ENCODE peak calls at places on chromosomes 2 and 18, in seven cellular contexts. E, F, C, M, Q, H and B are unnamed samples.
A peak's percentile ranks its signal among the peaks of the same experiment; 100 is the strongest.

GRCh38 chr2:227783404-227784138 is 30.1 kb upstream of the CCL20 start:
- DNase-seq in E (no peak), F (no peak), C (no peak), M (no peak), Q (no peak), H (no peak), B (no peak)

GRCh38 chr2:241871538-241872312 is 2.2 kb downstream of the RTP5 start:
- DNase-seq in E (no peak), F (no peak), C (no peak), M (no peak), Q (no peak), H (no peak), B (no peak)

GRCh38 chr2:133718688-133719201 is 150.5 kb upstream of the NCKAP5 start:
- DNase-seq in E (peak; percentile 98), F (no peak), C (peak; percentile 13), M (peak; percentile 28), Q (peak; percentile 88), H (no peak), B (no peak)

GRCh38 chr2:119823734-119824334 is 64.1 kb downstream of the PTPN4 start:
- DNase-seq in E (peak; percentile 46), F (peak; percentile 33), C (peak; percentile 53), M (peak; percentile 53), Q (peak; percentile 59), H (no peak), B (no peak)

GRCh38 chr2:54306561-54306960 is 50.5 kb upstream of the TSPYL6 start:
- DNase-seq in E (peak; percentile 88), F (no peak), C (no peak), M (peak; percentile 77), Q (peak; percentile 64), H (no peak), B (no peak)

GRCh38 chr2:74300506-74300905 is 42.7 kb downstream of the SLC4A5 start:
- DNase-seq in E (no peak), F (no peak), C (no peak), M (no peak), Q (no peak), H (no peak), B (no peak)

GRCh38 chr18:44715245-44715644 is 34.6 kb downstream of the SETBP1 start:
- DNase-seq in E (peak; percentile 85), F (peak; percentile 32), C (no peak), M (peak; percentile 71), Q (no peak), H (no peak), B (no peak)

GRCh38 chr2:173749315-173749714 is 215.9 kb downstream of the SP3 start:
- DNase-seq in E (peak; percentile 39), F (no peak), C (peak; percentile 53), M (peak; percentile 27), Q (peak; percentile 54), H (no peak), B (no peak)

GRCh38 chr2:23509593-23510295 is 124.8 kb downstream of the KLHL29 start:
- DNase-seq in E (no peak), F (no peak), C (no peak), M (no peak), Q (no peak), H (no peak), B (no peak)

GRCh38 chr2:232897971-232898408 is 27.9 kb downstream of the SNORC start:
- DNase-seq in E (no peak), F (no peak), C (no peak), M (no peak), Q (no peak), H (no peak), B (no peak)

GRCh38 chr18:27413495-27414401 is 228.6 kb upstream of the CHST9 start:
- DNase-seq in E (peak; percentile 89), F (peak; percentile 38), C (no peak), M (peak; percentile 83), Q (no peak), H (no peak), B (no peak)

GRCh38 chr2:239879423-239880084 is 145.6 kb downstream of the NDUFA10 start:
- DNase-seq in E (no peak), F (no peak), C (no peak), M (no peak), Q (no peak), H (peak; percentile 9), B (peak; percentile 45)

GRCh38 chr2:172427990-172428840 is 829 bp downstream of the ITGA6 start:
- DNase-seq in E (peak; percentile 18), F (peak; percentile 68), C (peak; percentile 57), M (no peak), Q (no peak), H (peak; percentile 39), B (no peak)

GRCh38 chr18:61823595-61823994 is 69.2 kb downstream of the RNF152 start:
- DNase-seq in E (no peak), F (no peak), C (no peak), M (no peak), Q (no peak), H (no peak), B (no peak)

GRCh38 chr2:181780159-181781081 is 100.1 kb upstream of the NEUROD1 start:
- DNase-seq in E (peak; percentile 56), F (peak; percentile 13), C (peak; percentile 59), M (peak; percentile 39), Q (peak; percentile 54), H (no peak), B (no peak)

GRCh38 chr18:34913837-34914755 is 127.1 kb upstream of the MAPRE2 start:
- DNase-seq in E (peak; percentile 36), F (no peak), C (peak; percentile 82), M (peak; percentile 10), Q (peak; percentile 72), H (no peak), B (no peak)

GRCh38 chr2:187299122-187299906 is 148.7 kb downstream of the CALCRL start:
- DNase-seq in E (peak; percentile 12), F (no peak), C (peak; percentile 5), M (peak; percentile 24), Q (no peak), H (no peak), B (no peak)

GRCh38 chr2:88764850-88765153 is 73.3 kb downstream of the RPIA start:
- DNase-seq in E (no peak), F (no peak), C (no peak), M (no peak), Q (no peak), H (no peak), B (no peak)

GRCh38 chr18:50707841-50708240 is 112.0 kb downstream of the MRO start:
- DNase-seq in E (no peak), F (peak; percentile 37), C (no peak), M (peak; percentile 37), Q (peak; percentile 14), H (peak; percentile 24), B (no peak)

DNA sequence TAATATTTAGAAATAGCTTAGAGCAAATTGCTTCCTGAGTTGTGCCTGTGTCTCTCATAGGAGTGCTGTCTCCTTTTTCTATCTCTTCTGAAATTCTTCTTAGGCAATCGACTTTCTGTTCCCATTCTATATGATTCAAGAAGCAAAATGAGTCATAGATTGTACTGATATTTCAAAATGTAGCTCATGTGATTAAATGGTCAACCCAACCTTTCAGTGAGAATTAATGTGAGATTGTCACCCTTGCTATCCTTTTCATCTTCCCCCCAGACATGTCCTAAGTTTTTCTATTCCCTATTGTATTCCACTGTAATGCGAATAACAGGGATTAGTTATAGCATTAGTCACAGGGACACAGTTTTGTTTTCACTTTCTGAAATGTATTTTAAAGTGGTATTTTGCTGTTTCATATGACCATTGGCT is 413.6 kb downstream of the THSD7B start:
- DNase-seq in E (peak; percentile 52), F (no peak), C (no peak), M (peak; percentile 84), Q (no peak), H (no peak), B (no peak)
- H3K4me3 ChIP-seq in E (no peak overlapping the region), F (no peak overlapping the region), C (no peak overlapping the region), M (no peak overlapping the region), Q (no peak overlapping the region), H (no peak overlapping the region), B (no peak overlapping the region)

GRCh38 chr18:57961411-57961810 is 82.6 kb upstream of the NEDD4L start:
- DNase-seq in E (no peak), F (no peak), C (no peak), M (no peak), Q (no peak), H (no peak), B (no peak)

GRCh38 chr18:57956495-57956894 is 87.5 kb upstream of the NEDD4L start:
- DNase-seq in E (no peak), F (no peak), C (no peak), M (no peak), Q (no peak), H (no peak), B (no peak)

GRCh38 chr18:57957210-57957609 is 86.8 kb upstream of the NEDD4L start:
- DNase-seq in E (no peak), F (no peak), C (no peak), M (no peak), Q (no peak), H (no peak), B (no peak)

GRCh38 chr18:57961876-57962505 is 82.0 kb upstream of the NEDD4L start:
- DNase-seq in E (peak; percentile 54), F (no peak), C (no peak), M (no peak), Q (no peak), H (no peak), B (no peak)

DNA sequence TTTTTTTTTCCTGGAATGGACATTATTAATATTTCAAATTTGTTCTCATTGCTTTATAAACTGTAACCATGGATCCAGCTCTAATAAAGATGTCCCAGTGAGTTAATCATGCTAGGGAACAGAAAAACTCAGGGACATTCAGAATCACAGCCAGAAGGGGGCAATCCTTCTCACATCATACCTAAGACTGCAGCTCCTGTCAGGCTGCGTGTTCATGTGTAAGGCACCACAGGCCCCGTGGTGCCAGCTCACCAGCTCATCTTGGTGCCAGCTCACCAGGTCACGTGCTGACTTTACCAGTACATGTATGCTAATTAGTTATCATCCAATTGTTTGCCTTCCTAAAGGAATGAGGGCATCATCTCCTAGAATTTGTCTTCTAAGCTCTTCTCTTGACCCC is 84.7 kb upstream of the NEDD4L start:
- DNase-seq in E (peak; percentile 56), F (peak; percentile 69), C (peak; percentile 80), M (peak; percentile 91), Q (peak; percentile 62), H (peak; percentile 64), B (no peak)
- TF ChIP-seq CTCF in E (peak; percentile 34), F (peak; percentile 22), C (peak; percentile 56), M (peak; percentile 57), Q (peak; percentile 44), H (peak; percentile 44), B (no peak)

GRCh38 chr18:63181706-63182105 is 137.9 kb downstream of the BCL2 start:
- DNase-seq in E (no peak), F (no peak), C (no peak), M (no peak), Q (no peak), H (no peak), B (no peak)

GRCh38 chr18:63180971-63181376 is 138.6 kb downstream of the BCL2 start:
- DNase-seq in E (no peak), F (no peak), C (no peak), M (no peak), Q (no peak), H (no peak), B (no peak)

GRCh38 chr18:63182861-63183260 is 136.7 kb downstream of the BCL2 start:
- DNase-seq in E (no peak), F (no peak), C (no peak), M (peak; percentile 42), Q (no peak), H (no peak), B (no peak)

GRCh38 chr18:63183263-63183662 is 136.3 kb downstream of the BCL2 start:
- DNase-seq in E (no peak), F (no peak), C (no peak), M (no peak), Q (no peak), H (no peak), B (no peak)

GRCh38 chr18:63182247-63182771 is 137.3 kb downstream of the BCL2 start:
- DNase-seq in E (no peak), F (no peak), C (no peak), M (no peak), Q (no peak), H (no peak), B (no peak)
- H3K4me3 ChIP-seq in E (no peak overlapping the region), F (no peak overlapping the region), C (no peak overlapping the region), M (no peak overlapping the region), Q (no peak overlapping the region), H (no peak overlapping the region), B (no peak overlapping the region)

GRCh38 chr2:238106698-238107524 is 6.8 kb downstream of the ESPNL start:
- DNase-seq in E (no peak), F (no peak), C (no peak), M (peak; percentile 26), Q (no peak), H (no peak), B (no peak)
- TF ChIP-seq CTCF in E (no peak), F (no peak), C (peak; percentile 26), M (peak; percentile 33), Q (peak; percentile 16), H (no peak), B (no peak)